ENCODE peak calls at places on chromosomes 6 and 20, in four cellular contexts. C is heart left ventricle, G is stomach, B is prostate gland. F is an unnamed sample.
A peak's percentile ranks its signal among the peaks of the same experiment; 100 is the strongest.

GRCh38 chr6:53524455-53524815 is 20.5 kb downstream of the GCLC start:
- DNase-seq in B (peak; percentile 40), C (no peak), G (no peak), F (no peak)

GRCh38 chr6:166955865-166956443 is 396 bp downstream of the RNASET2 start:
- DNase-seq in G (peak; percentile 48), C (no peak), B (no peak), F (no peak)

GRCh38 chr6:72553531-72554202 is 68.2 kb upstream of the KCNQ5 start:
- DNase-seq in G (no peak), B (no peak), C (no peak), F (no peak)

GRCh38 chr6:130955755-130956154 is 107.3 kb downstream of the EPB41L2 start:
- DNase-seq in G (no peak), C (no peak), B (no peak), F (no peak)

GRCh38 chr6:21426841-21427490 is 166.6 kb upstream of the SOX4 start:
- DNase-seq in C (no peak), B (no peak), G (no peak), F (no peak)

GRCh38 chr20:9332783-9333482 is 181.5 kb upstream of the LAMP5 start:
- DNase-seq in B (no peak), C (no peak), G (no peak), F (no peak)

GRCh38 chr20:21262812-21263211 is 40.3 kb upstream of the XRN2 start:
- DNase-seq in C (no peak), B (no peak), G (no peak), F (no peak)

GRCh38 chr6:130076512-130076911 is 58.1 kb downstream of the L3MBTL3 start:
- DNase-seq in G (no peak), C (no peak), B (no peak), F (no peak)

GRCh38 chr20:2619961-2620595 is 32.4 kb upstream of the NOP56 start:
- DNase-seq in B (no peak), C (no peak), G (no peak), F (no peak)

GRCh38 chr20:35013421-35014411 is 58.0 kb downstream of the MYH7B start:
- DNase-seq in B (no peak), C (no peak), G (peak; percentile 23), F (no peak)

GRCh38 chr6:25991785-25992412 is 29.3 kb downstream of the TRIM38 start:
- DNase-seq in C (peak; percentile 71), G (peak; percentile 70), B (peak; percentile 25), F (peak; percentile 65)

GRCh38 chr6:169962604-169963469 is 211.4 kb downstream of the ERMARD start:
- DNase-seq in B (no peak), G (peak; percentile 20), C (no peak), F (no peak)

GRCh38 chr6:30149234-30149633 is 11.8 kb downstream of the TRIM10 start:
- DNase-seq in C (no peak), G (no peak), B (no peak), F (no peak)

GRCh38 chr6:13474360-13474759 is 13.0 kb downstream of the GFOD1 start:
- DNase-seq in G (no peak), C (no peak), B (no peak), F (no peak)

GRCh38 chr6:100186552-100186951 is 192.5 kb upstream of the MCHR2 start:
- DNase-seq in C (no peak), B (no peak), G (no peak), F (no peak)

DNA sequence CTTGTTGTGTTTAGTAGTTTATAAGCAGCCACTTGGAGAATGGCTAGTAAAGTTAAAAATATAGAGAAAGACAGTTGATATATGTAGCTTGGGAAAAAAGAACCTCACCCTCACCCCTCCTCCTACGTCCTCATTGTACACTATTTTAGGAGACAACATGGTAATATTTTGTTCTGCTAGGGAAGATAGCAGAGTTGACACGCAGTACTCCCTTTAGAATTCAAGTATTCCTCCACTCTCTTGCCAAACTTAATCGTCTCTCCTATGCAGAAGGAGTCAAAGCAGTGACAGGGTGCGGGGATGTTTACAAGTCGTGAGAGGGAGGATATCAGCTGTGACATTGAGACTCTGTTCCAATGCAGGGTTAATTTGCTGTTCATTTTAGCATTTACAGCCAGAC is 97.5 kb downstream of the SOBP start:
- DNase-seq in C (no peak), G (no peak), B (no peak), F (no peak)
- H3K4me1 ChIP-seq in C (peaks cover 17% of the 10 kb centered on the region), G (no peaks in the 10 kb centered on the region), B (no peaks in the 10 kb centered on the region), F (no peaks in the 10 kb centered on the region)

DNA sequence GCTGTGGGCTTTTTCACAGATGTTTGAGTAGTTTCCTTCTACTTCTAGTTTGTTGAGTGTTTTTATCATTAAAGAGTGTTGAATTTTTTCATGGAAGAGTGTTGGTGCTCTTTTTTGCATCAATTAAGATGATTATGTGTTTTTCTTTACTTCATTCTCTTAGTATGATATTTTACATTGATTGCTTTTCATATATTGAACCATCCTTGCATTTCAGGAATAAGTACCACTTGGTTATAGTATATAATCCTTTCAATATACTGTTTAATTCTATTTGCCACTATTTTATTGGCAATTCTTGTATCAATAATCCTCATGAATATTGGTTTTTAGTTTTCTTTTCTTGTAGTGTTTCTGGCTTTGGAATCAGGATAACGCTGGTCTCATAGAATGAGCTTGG is 113.7 kb upstream of the PRDM1 start:
- DNase-seq in G (no peak), B (no peak), C (no peak), F (no peak)
- TF ChIP-seq POLR2A in G (no peak), B (no peak), C (no peak), F (no peak)

DNA sequence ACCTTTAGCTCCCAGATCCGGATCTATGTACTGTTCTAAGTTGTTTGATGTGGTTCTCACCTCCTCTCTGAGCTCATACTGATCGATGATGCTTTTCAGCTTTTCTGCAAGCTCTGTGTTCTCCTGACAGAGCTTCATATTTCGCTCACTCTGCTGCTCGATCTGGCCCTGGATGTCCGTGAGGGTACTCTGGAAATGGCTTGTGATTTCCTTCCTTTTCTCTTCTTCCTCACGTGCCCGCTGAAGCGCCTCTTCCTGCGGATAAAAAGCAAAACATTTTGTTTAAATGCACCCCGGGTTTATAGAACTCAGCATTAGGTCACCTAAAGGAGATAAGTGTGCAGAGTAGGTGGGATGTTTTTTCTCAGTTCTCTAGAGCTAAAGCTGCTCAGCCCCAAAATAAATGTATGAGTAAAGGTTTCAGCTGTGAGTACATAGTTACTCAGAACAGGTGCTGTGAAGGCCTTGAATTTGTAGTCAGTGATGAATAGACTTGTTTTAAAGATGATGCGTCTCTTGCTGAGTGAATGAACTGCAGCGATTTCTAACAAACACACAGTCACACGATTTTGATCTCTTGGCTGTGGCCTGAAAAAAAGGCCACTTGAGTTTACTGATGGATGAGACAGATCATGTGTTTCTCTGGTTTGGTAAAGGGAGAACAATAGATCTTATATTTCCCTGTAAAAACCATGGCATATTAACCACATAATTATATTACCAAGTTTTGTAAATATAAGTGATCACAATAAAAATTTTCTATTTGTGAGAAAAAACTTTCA is 29.1 kb downstream of the TXLNB start:
- DNase-seq in B (no peak), C (no peak), G (no peak), F (no peak)
- H3K4me1 ChIP-seq in B (no peaks in the 10 kb centered on the region), C (peaks cover 4% of the 10 kb centered on the region), G (no peaks in the 10 kb centered on the region), F (no peaks in the 10 kb centered on the region)

DNA sequence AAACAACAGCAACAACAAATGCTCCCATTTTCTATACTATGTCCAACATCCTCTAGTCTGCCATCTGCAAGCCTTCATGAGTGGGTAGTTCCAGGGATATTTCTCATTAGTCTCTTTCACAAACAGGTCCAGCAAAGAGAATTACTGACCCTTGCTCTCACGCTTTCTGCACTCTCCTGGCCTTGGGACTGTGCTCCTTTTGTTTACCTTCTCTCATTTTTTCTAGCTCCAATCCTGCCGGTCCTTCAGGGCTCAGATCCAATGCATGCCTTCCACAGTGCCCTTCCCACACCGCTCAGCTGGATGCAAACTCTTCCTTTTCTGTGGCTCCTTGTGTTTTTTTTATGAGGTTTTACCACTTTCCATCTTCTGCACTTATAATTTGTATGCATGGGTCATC is 47.2 kb downstream of the ADTRP start:
- DNase-seq in C (no peak), G (peak; percentile 52), B (no peak), F (no peak)
- TF ChIP-seq POLR2A in C (no peak), G (no peak), B (no peak), F (no peak)

GRCh38 chr20:59721386-59721785 is 117.0 kb downstream of the PHACTR3 start:
- DNase-seq in B (no peak), G (no peak), C (no peak), F (no peak)

GRCh38 chr20:59720013-59720412 is 115.7 kb downstream of the PHACTR3 start:
- DNase-seq in G (no peak), C (no peak), B (no peak), F (no peak)

GRCh38 chr20:59718681-59719080 is 114.3 kb downstream of the PHACTR3 start:
- DNase-seq in G (no peak), C (no peak), B (no peak), F (no peak)

GRCh38 chr20:59723108-59723500 is 118.8 kb downstream of the PHACTR3 start:
- DNase-seq in B (no peak), C (no peak), G (no peak), F (no peak)

DNA sequence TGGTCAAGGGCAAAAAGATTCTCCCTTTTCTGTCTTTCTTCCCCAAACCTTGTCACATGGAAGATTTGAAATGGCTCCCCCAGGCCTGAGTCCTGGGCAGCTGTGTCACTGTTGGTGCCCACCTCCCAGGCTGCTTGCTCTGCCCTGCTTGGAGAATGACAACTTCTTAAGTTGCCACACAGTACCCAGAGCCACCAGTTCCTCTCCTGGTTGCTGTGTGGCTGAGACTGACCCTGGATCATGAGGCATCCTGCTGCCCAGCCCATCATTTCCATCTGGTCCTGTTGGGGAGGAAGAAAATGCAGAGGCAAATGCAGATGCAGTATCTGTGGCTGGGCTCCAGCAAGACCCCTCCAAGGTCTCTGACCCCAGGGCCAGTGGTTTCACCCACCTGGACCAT is 113.7 kb downstream of the PHACTR3 start:
- DNase-seq in C (no peak), B (no peak), G (no peak), F (no peak)
- H3K4me1 ChIP-seq in C (no peaks in the 10 kb centered on the region), B (no peaks in the 10 kb centered on the region), G (no peaks in the 10 kb centered on the region), F (no peaks in the 10 kb centered on the region)